ENCODE peak calls at places on chromosomes 3 and 15, in four cellular contexts. V, Q, Y and D are unnamed samples.

GRCh38 chr3:27356976-27357375 is 12.2 kb downstream of the NEK10 start:
- DNase-seq in V (no peak), Q (no peak), Y (no peak), D (no peak)

GRCh38 chr15:64476550-64476949 is 16.2 kb downstream of the ZNF609 start:
- DNase-seq in V (no peak), Q (no peak), Y (no peak), D (no peak)

GRCh38 chr3:113746955-113747718 is at the start of gene ATP6V1A:
- DNase-seq in V (no peak), Q (peak), Y (peak), D (no peak)

GRCh38 chr3:115986555-115987207 is 363.4 kb downstream of the GAP43 start:
- DNase-seq in V (no peak), Q (peak), Y (peak), D (peak)

GRCh38 chr3:161500057-161500836 is 3.6 kb downstream of the OTOL1 start:
- DNase-seq in V (no peak), Q (peak), Y (no peak), D (no peak)

GRCh38 chr3:139505829-139506386 is 29.6 kb upstream of the RBP2 start:
- DNase-seq in V (no peak), Q (no peak), Y (no peak), D (no peak)

GRCh38 chr3:130081371-130081881 is at the start of gene ALG1L2:
- DNase-seq in V (no peak), Q (no peak), Y (no peak), D (no peak)

GRCh38 chr3:194240766-194241165 is 104.8 kb downstream of the HES1 start:
- DNase-seq in V (no peak), Q (no peak), Y (no peak), D (no peak)

GRCh38 chr3:71444861-71445259 is 138.7 kb downstream of the FOXP1 start:
- DNase-seq in V (no peak), Q (no peak), Y (no peak), D (no peak)

GRCh38 chr3:153166206-153166605 is 4.2 kb downstream of the RAP2B start:
- DNase-seq in V (no peak), Q (no peak), Y (peak), D (no peak)

GRCh38 chr3:72273615-72274014 is 488.7 kb upstream of the PROK2 start:
- DNase-seq in V (no peak), Q (no peak), Y (no peak), D (no peak)

GRCh38 chr15:85406916-85407315 is 26.5 kb downstream of the AKAP13 start:
- DNase-seq in V (no peak), Q (no peak), Y (no peak), D (no peak)

GRCh38 chr15:28093761-28094535 is 5.2 kb downstream of the OCA2 start:
- DNase-seq in V (no peak), Q (no peak), Y (no peak), D (no peak)

GRCh38 chr15:33742807-33743206 is 225.5 kb upstream of the CHRM5 start:
- DNase-seq in V (no peak), Q (no peak), Y (no peak), D (no peak)

GRCh38 chr3:71930056-71930991 is 145.4 kb upstream of the PROK2 start:
- DNase-seq in V (no peak), Q (peak), Y (peak), D (peak)

GRCh38 chr3:190053919-190054672 is 66.6 kb downstream of the P3H2 start:
- DNase-seq in V (no peak), Q (no peak), Y (no peak), D (peak)

GRCh38 chr3:147417896-147418295 is 8.7 kb downstream of the ZIC1 start:
- DNase-seq in V (no peak), Q (no peak), Y (no peak), D (no peak)

GRCh38 chr3:129428382-129429079 is at the start of gene EFCAB12:
- DNase-seq in V (peak), Q (peak), Y (peak), D (no peak)

GRCh38 chr15:89936051-89936792 is 23.5 kb upstream of the ARPIN start:
- DNase-seq in V (no peak), Q (no peak), Y (no peak), D (no peak)

GRCh38 chr3:191220908-191221307 is 21.9 kb downstream of the OSTN start:
- DNase-seq in V (no peak), Q (peak), Y (peak), D (peak)

GRCh38 chr15:94397377-94397776 is 166.0 kb downstream of the MCTP2 start:
- DNase-seq in V (no peak), Q (no peak), Y (no peak), D (no peak)

GRCh38 chr3:55246016-55246415 is 241.1 kb downstream of the WNT5A start:
- DNase-seq in V (no peak), Q (no peak), Y (no peak), D (no peak)

GRCh38 chr3:31132132-31132769 is 237.8 kb upstream of the GADL1 start:
- DNase-seq in V (peak), Q (peak), Y (peak), D (peak)

GRCh38 chr15:56813995-56814394 is 80.7 kb upstream of the ZNF280D start:
- DNase-seq in V (no peak), Q (no peak), Y (no peak), D (no peak)

GRCh38 chr3:55436644-55437043 is 50.5 kb downstream of the WNT5A start:
- DNase-seq in V (no peak), Q (no peak), Y (no peak), D (no peak)

GRCh38 chr3:137692803-137693431 is 71.2 kb upstream of the SOX14 start:
- DNase-seq in V (no peak), Q (peak), Y (peak), D (peak)

GRCh38 chr15:63441266-63441665 is 59.6 kb upstream of the CA12 start:
- DNase-seq in V (no peak), Q (no peak), Y (no peak), D (no peak)

GRCh38 chr3:135310317-135310716 is 515.3 kb downstream of the EPHB1 start:
- DNase-seq in V (no peak), Q (no peak), Y (peak), D (no peak)

GRCh38 chr3:29494305-29495036 is 213.6 kb downstream of the RBMS3 start:
- DNase-seq in V (no peak), Q (no peak), Y (no peak), D (no peak)

GRCh38 chr3:195238626-195239118 is 32.3 kb downstream of the XXYLT1 start:
- DNase-seq in V (no peak), Q (no peak), Y (no peak), D (no peak)

GRCh38 chr3:137525471-137525870 is 238.6 kb upstream of the SOX14 start:
- DNase-seq in V (no peak), Q (no peak), Y (no peak), D (no peak)

GRCh38 chr15:35289029-35289617 is 204.0 kb upstream of the NANOGP8 start:
- DNase-seq in V (no peak), Q (peak), Y (peak), D (peak)

GRCh38 chr3:195732951-195733350 is 12.2 kb downstream of the MUC20 start:
- DNase-seq in V (no peak), Q (no peak), Y (no peak), D (no peak)

DNA sequence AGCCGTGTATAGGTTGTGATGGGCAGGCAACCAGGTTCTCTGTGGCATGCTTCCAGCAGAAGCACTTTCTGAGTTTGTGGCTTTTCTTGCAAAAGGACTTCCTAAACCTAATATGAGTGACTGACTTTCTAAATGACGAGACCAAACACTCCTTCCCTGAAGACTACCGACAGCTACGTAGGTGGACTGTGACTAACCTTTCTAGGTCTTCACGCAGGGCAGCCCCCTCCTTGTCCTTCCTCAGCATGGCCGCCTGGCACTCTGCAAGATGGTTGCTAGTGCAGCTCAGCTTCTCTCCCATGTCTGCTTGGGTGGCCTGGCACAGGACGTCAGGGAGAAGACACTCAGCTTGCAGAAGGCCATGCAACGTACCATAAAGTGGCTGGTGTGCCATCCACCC is 20.9 kb downstream of the CXCR6 start:
- DNase-seq in V (no peak), Q (no peak), Y (no peak), D (no peak)
- TF ChIP-seq TCF7L2 in V (no peak), Q (no peak), Y (no peak), D (no peak)

GRCh38 chr3:127222163-127222562 is 29.2 kb downstream of the PRR23E start:
- DNase-seq in V (no peak), Q (no peak), Y (no peak), D (no peak)
- TF ChIP-seq TCF7L2 in V (no peak), Q (no peak), Y (no peak), D (no peak)

GRCh38 chr3:149542375-149543312 is 68.1 kb downstream of the TM4SF4 start:
- DNase-seq in V (no peak), Q (no peak), Y (no peak), D (no peak)
- TF ChIP-seq TCF7L2 in V (no peak), Q (no peak), Y (no peak), D (no peak)

GRCh38 chr3:183427206-183428139 is 946 bp downstream of the MCF2L2 start:
- DNase-seq in V (no peak), Q (no peak), Y (no peak), D (no peak)
- TF ChIP-seq TCF7L2 in V (no peak), Q (no peak), Y (no peak), D (no peak)

GRCh38 chr15:75675579-75676404 is 28.1 kb downstream of the SNX33 start:
- DNase-seq in V (no peak), Q (no peak), Y (no peak), D (no peak)

GRCh38 chr15:75676688-75677475 is 29.2 kb downstream of the SNX33 start:
- DNase-seq in V (no peak), Q (no peak), Y (no peak), D (no peak)

GRCh38 chr15:75674366-75674765 is 26.7 kb downstream of the SNX33 start:
- DNase-seq in V (no peak), Q (no peak), Y (no peak), D (no peak)

GRCh38 chr15:75680007-75680789 is 32.5 kb downstream of the CSPG4 start:
- DNase-seq in V (no peak), Q (no peak), Y (no peak), D (no peak)

DNA sequence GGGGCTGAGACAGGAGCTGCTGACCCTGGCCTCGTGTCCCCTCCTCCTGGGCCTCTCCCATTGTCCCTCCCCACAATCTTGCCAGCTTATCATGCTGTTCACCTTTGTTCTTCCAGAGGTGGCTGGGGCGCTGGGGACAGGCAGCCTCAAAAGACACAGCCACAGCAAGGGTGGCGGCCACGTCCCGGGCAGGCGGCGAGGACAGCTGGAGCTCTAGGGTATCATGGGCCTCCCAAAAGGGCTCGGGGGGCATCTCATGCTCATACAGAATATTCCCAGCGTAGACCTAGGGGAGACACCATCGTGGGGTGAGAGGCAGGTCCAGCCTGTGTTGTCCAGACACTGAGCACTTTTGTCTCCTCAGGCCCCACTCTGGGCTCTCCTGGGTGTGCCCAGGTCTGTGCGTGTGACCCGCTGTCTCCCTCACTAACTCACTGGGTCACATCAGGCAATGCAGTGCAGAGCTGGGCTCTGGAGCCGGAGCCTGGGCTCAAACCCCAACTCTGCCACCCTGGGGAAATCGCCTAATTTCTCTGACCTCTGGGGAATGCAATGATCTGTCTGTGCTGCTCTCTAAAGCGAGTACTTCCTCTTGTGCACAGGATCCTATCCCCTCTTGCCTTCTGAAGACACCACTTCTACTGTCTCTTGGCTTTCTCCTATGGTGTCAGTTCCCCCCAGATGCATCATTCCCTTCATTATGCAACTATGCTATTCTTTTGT is 30.1 kb downstream of the SNX33 start:
- DNase-seq in V (no peak), Q (no peak), Y (no peak), D (no peak)
- TF ChIP-seq TCF7L2 in V (no peak), Q (no peak), Y (no peak), D (no peak)

GRCh38 chr3:10517616-10518015 is 12.2 kb upstream of the ATP2B2 start:
- DNase-seq in V (no peak), Q (no peak), Y (no peak), D (no peak)
- TF ChIP-seq TCF7L2 in V (no peak), Q (no peak), Y (no peak), D (no peak)

GRCh38 chr15:101388046-101388445 is 93.0 kb upstream of the SNRPA1 start:
- DNase-seq in V (no peak), Q (no peak), Y (no peak), D (no peak)
- TF ChIP-seq TCF7L2 in V (no peak), Q (no peak), Y (no peak), D (no peak)

GRCh38 chr3:158434412-158435038 is 136.5 kb upstream of the MLF1 start:
- DNase-seq in V (peak), Q (peak), Y (peak), D (peak)
- TF ChIP-seq TCF7L2 in V (no peak), Q (no peak), Y (no peak), D (no peak)

GRCh38 chr3:42906085-42906904 is at the start of gene ZNF662:
- DNase-seq in V (no peak), Q (no peak), Y (no peak), D (no peak)
- TF ChIP-seq TCF7L2 in V (no peak), Q (no peak), Y (no peak), D (no peak)